ENCODE peak calls at places on chromosome 3, in seven cellular contexts. Q is PC-9, L is pancreas, S is heart right ventricle, E is lower lobe of right lung, P is A549, I is neuronal stem cell. H is an unnamed sample.

GRCh38 chr3:171127611-171128010 is 101.1 kb upstream of the SLC2A2 start:
- DNase-seq in I (no peak), E (no peak), L (no peak), S (no peak), Q (no peak), P (no peak), H (no peak)

GRCh38 chr3:39412668-39413260 is 6.2 kb downstream of the RPSA start:
- DNase-seq in S (no peak), I (no peak), E (no peak), P (no peak), Q (no peak), L (no peak), H (no peak)

GRCh38 chr3:134640872-134641470 is 9.9 kb downstream of the KY start:
- DNase-seq in I (peak; percentile 18), S (no peak), P (peak; percentile 29), E (no peak), L (no peak), Q (no peak), H (no peak)

GRCh38 chr3:39419697-39420293 is 13.3 kb downstream of the RPSA start:
- DNase-seq in L (no peak), Q (no peak), E (no peak), P (no peak), I (no peak), S (no peak), H (no peak)

GRCh38 chr3:71753716-71754609 is at the start of gene GPR27:
- DNase-seq in P (peak; percentile 59), I (no peak), S (peak; percentile 20), E (peak; percentile 55), Q (no peak), L (peak; percentile 16), H (no peak)

GRCh38 chr3:106183762-106184391 is 315.1 kb upstream of the CBLB start:
- DNase-seq in Q (peak; percentile 32), P (peak; percentile 6), E (no peak), L (no peak), I (no peak), S (no peak), H (peak; percentile 78)

GRCh38 chr3:174949523-174949922 is 90.4 kb downstream of the NAALADL2 start:
- DNase-seq in S (no peak), P (peak; percentile 43), L (no peak), I (no peak), E (no peak), Q (peak; percentile 10), H (no peak)

GRCh38 chr3:172300862-172301261 is 147.4 kb downstream of the GHSR start:
- DNase-seq in S (no peak), L (no peak), E (no peak), Q (no peak), I (no peak), P (no peak), H (no peak)

GRCh38 chr3:17300441-17300840 is 415.7 kb downstream of the PLCL2 start:
- DNase-seq in P (no peak), I (no peak), S (no peak), L (no peak), Q (no peak), E (no peak), H (no peak)

GRCh38 chr3:98596902-98597500 is 3.6 kb upstream of the CPOX start:
- DNase-seq in Q (no peak), P (peak; percentile 42), I (no peak), E (no peak), S (no peak), L (no peak), H (no peak)

GRCh38 chr3:89303721-89304120 is 196.3 kb downstream of the EPHA3 start:
- DNase-seq in E (no peak), L (no peak), I (no peak), P (no peak), Q (no peak), S (no peak), H (no peak)

GRCh38 chr3:165644331-165644730 is 192.9 kb downstream of the BCHE start:
- DNase-seq in P (no peak), E (no peak), L (no peak), Q (no peak), S (no peak), I (no peak), H (no peak)

GRCh38 chr3:58580826-58581327 is 3.7 kb upstream of the FAM107A start:
- DNase-seq in Q (no peak), S (no peak), P (no peak), I (no peak), L (no peak), E (no peak), H (no peak)

GRCh38 chr3:51045006-51045405 is 340.1 kb upstream of the MANF start:
- DNase-seq in Q (no peak), L (no peak), I (no peak), S (no peak), P (no peak), E (no peak), H (no peak)

GRCh38 chr3:172082269-172082668 is 42.9 kb downstream of the FNDC3B start:
- DNase-seq in E (no peak), Q (no peak), S (no peak), L (no peak), I (no peak), P (no peak), H (no peak)

GRCh38 chr3:33438871-33439270 is 1.3 kb downstream of the UBP1 start:
- DNase-seq in Q (no peak), I (no peak), P (no peak), L (no peak), E (no peak), S (no peak), H (no peak)

GRCh38 chr3:79517766-79518413 is 249.9 kb downstream of the ROBO1 start:
- DNase-seq in I (peak; percentile 47), E (no peak), S (no peak), Q (peak; percentile 18), P (peak; percentile 50), L (no peak), H (no peak)

GRCh38 chr3:152910211-152910610 is 75.3 kb downstream of the P2RY1 start:
- DNase-seq in P (peak; percentile 23), I (no peak), Q (no peak), E (no peak), L (no peak), S (no peak), H (no peak)

GRCh38 chr3:134029734-134030381 is at the start of gene SLCO2A1:
- DNase-seq in Q (peak; percentile 29), L (peak; percentile 26), S (peak; percentile 29), I (peak; percentile 37), E (peak; percentile 64), P (no peak), H (no peak)

GRCh38 chr3:9808345-9809037 is 1.6 kb upstream of the TTLL3 start:
- DNase-seq in L (no peak), Q (peak; percentile 29), S (no peak), P (peak; percentile 70), E (no peak), I (peak; percentile 36), H (no peak)

GRCh38 chr3:172089250-172089649 is 49.9 kb downstream of the FNDC3B start:
- DNase-seq in E (no peak), L (no peak), I (no peak), Q (no peak), P (no peak), S (no peak), H (no peak)

GRCh38 chr3:32106929-32107362 is 526 bp downstream of the GPD1L start:
- DNase-seq in L (peak; percentile 58), Q (peak; percentile 44), E (peak; percentile 89), I (no peak), S (peak; percentile 57), P (peak; percentile 42), H (no peak)

GRCh38 chr3:4850211-4850927 is 128.9 kb upstream of the BHLHE40 start:
- DNase-seq in S (no peak), E (no peak), P (no peak), Q (no peak), I (no peak), L (no peak), H (no peak)

GRCh38 chr3:157913751-157914150 is 192.5 kb downstream of the SHOX2 start:
- DNase-seq in S (no peak), I (no peak), E (no peak), L (no peak), P (no peak), Q (no peak), H (no peak)

GRCh38 chr3:64342940-64343691 is 117.8 kb upstream of the PRICKLE2 start:
- DNase-seq in L (no peak), S (no peak), E (no peak), I (no peak), P (peak; percentile 42), Q (peak; percentile 55), H (peak; percentile 70)

GRCh38 chr3:112637700-112638099 is 3.2 kb downstream of the CCDC80 start:
- DNase-seq in P (no peak), L (no peak), E (no peak), S (no peak), Q (no peak), I (no peak), H (no peak)

GRCh38 chr3:52798978-52799476 is 4.4 kb downstream of the ITIH3 start:
- DNase-seq in Q (peak; percentile 55), S (no peak), I (no peak), E (no peak), P (peak; percentile 36), L (no peak), H (peak; percentile 26)

GRCh38 chr3:194312186-194312742 is 38.9 kb downstream of the CPN2 start:
- DNase-seq in E (no peak), S (no peak), P (no peak), L (no peak), I (no peak), Q (no peak), H (peak; percentile 34)
- H3K27ac ChIP-seq in E (no peak overlapping the region), S (no peak overlapping the region), P (peak overlapping the region; percentile 78), L (no peak overlapping the region), I (no peak overlapping the region), Q (no peak overlapping the region), H (no peak overlapping the region)

GRCh38 chr3:156579427-156579851 is 24.5 kb upstream of the SSR3 start:
- DNase-seq in I (no peak), E (no peak), P (no peak), S (no peak), L (no peak), Q (no peak), H (peak; percentile 16)
- H3K27ac ChIP-seq in I (no peak overlapping the region), E (no peak overlapping the region), P (no peak overlapping the region), S (no peak overlapping the region), L (no peak overlapping the region), Q (no peak overlapping the region), H (peak overlapping the region; percentile 46)

GRCh38 chr3:136818191-136818850 is 605 bp upstream of the SLC35G2 start:
- DNase-seq in L (peak; percentile 33), Q (peak; percentile 39), E (no peak), I (peak; percentile 5), P (peak; percentile 90), S (peak; percentile 44), H (no peak)
- H3K27ac ChIP-seq in L (peak overlapping the region; percentile 63), Q (peak overlapping the region; percentile 53), E (peak overlapping the region; percentile 82), I (no peak overlapping the region), P (peak overlapping the region; percentile 92), S (peak overlapping the region; percentile 92), H (peak overlapping the region; percentile 68)

DNA sequence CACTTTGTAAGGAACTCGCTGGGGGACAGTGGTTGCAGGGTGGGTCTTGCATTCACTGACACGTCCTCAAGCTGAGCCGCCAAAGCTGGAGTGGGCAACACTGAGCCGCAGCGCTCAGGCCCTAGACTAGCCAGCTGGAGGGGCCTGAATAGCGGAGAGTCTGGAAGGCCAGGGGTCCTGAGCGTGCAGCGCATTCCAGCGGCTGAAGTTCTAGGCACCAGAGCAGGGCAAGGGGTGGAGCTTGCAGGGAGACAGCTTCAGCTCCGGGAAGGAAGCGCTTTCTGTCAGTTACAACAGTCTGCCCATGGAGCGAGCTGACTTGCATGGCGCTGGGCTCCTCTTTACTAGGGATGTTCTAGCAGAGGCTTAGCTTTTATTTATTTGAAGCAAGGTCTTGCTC is 2.7 kb downstream of the MAP6D1 start:
- DNase-seq in Q (no peak), E (no peak), I (peak; percentile 41), P (no peak), S (no peak), L (no peak), H (no peak)
- H3K27ac ChIP-seq in Q (no peak overlapping the region), E (no peak overlapping the region), I (no peak overlapping the region), P (no peak overlapping the region), S (no peak overlapping the region), L (no peak overlapping the region), H (no peak overlapping the region)

H was measured in epithelial cell of prostate.